ENCODE peak calls at places on chromosomes 13 and 19, in six cellular contexts. L is breast epithelium, O is tibial nerve, K is K562, M is sigmoid colon, B is heart left ventricle. X is an unnamed sample.
A peak's percentile ranks its signal among the peaks of the same experiment; 100 is the strongest.

GRCh38 chr19:32287811-32288227 is 57.6 kb upstream of the ZNF507 start:
- DNase-seq in B (peak; percentile 83), L (peak; percentile 21), O (peak; percentile 63), K (peak; percentile 78), M (peak; percentile 79), X (no peak)

GRCh38 chr19:5393088-5393487 is 52.5 kb upstream of the PTPRS start:
- DNase-seq in O (no peak), B (no peak), L (no peak), K (no peak), M (no peak), X (no peak)

GRCh38 chr13:40974460-40975407 is 44.4 kb downstream of the ELF1 start:
- DNase-seq in K (peak; percentile 81), O (no peak), L (no peak), M (no peak), B (no peak), X (no peak)

GRCh38 chr13:111344471-111345191 is 24.2 kb downstream of the TEX29 start:
- DNase-seq in K (peak; percentile 27), M (no peak), L (no peak), O (no peak), B (no peak), X (no peak)

GRCh38 chr13:65540064-65540635 is 1690.0 kb downstream of the PCDH9 start:
- DNase-seq in M (no peak), L (no peak), B (no peak), K (no peak), O (no peak), X (no peak)

GRCh38 chr19:12769689-12770088 is 5.7 kb downstream of the HOOK2 start:
- DNase-seq in M (no peak), K (no peak), L (no peak), B (no peak), O (no peak), X (no peak)

GRCh38 chr13:94309997-94310842 is 169.3 kb downstream of the DCT start:
- DNase-seq in K (no peak), B (no peak), M (no peak), O (no peak), L (no peak), X (no peak)

GRCh38 chr19:45913874-45914830 is at the start of gene NANOS2:
- DNase-seq in M (no peak), B (peak; percentile 48), L (no peak), K (peak; percentile 79), O (no peak), X (no peak)

GRCh38 chr19:43766755-43767043 is 11.9 kb upstream of the SMG9 start:
- DNase-seq in O (no peak), M (no peak), L (no peak), K (no peak), B (no peak), X (no peak)

GRCh38 chr19:43762814-43763213 is 8.1 kb upstream of the SMG9 start:
- DNase-seq in L (no peak), K (no peak), M (no peak), B (peak; percentile 4), O (no peak), X (no peak)

GRCh38 chr19:43760941-43761340 is 6.2 kb upstream of the SMG9 start:
- DNase-seq in K (no peak), L (no peak), B (no peak), M (no peak), O (no peak), X (no peak)

GRCh38 chr19:43765109-43765876 is 10.5 kb upstream of the SMG9 start:
- DNase-seq in O (no peak), L (peak; percentile 76), B (peak; percentile 72), M (peak; percentile 87), K (peak; percentile 80), X (no peak)

DNA sequence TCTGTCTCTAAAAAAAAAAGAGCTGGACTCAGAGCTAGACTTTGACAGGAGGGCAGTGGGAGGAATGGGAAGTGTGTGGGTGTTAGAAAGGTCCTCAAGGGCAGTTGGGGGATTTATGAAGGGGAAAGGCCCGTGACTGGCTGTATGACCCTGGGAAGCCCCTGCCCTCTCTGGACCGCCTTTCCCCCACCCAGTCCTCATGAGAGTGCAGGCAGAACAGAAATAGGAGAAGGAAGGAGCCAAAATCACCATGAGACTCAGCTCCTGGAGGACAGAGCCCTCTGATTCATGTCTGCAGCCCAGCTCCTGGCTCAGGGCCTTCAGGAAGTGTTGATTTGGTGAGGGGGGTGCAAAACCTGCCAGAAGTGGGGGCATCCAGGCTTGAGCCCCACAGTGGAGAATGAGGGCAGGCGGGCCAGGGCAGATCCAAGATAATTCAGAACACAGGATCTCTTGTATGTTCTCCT is 8.7 kb upstream of the SMG9 start:
- DNase-seq in M (no peak), K (peak; percentile 38), O (no peak), L (no peak), B (peak; percentile 28), X (no peak)
- TF ChIP-seq POLR2A in M (no peak), K (no peak), O (no peak), L (no peak), B (no peak), X (peak; percentile 35)

DNA sequence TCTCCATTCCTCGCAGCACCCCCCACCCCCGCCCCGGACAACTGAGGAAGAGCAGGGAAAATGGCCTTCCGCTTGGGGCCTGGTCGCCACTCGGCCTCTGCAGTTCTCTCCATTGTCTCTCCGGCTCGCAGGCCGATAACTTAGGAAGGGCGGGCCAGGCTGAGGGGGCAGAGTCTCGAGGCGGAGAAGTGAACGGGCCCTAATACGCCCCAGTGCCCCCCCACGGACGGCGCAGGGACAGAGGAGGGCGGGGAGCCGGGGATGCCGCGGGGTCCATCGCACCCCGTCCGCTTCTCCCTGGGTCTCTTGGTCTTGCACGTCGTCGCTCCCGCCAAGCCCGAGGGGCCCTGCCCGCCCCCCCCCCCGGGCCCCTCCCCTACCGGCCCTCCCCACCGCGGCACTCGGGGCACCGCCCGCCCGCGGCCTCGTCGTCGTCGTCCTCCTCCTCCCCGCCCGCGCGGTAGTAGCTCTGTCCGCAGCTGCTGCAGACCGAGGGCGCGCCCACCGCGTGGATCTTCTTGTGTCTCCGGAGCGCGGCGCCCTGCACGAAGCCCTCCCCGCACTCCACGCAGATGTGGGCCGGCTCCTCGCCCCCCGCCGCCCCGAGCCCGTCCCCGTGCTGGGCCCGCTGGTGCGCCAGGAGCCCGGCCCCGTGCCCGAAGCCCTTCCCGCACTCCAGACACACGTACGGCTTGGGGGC is 33.3 kb downstream of the ZNF787 start:
- DNase-seq in K (no peak), L (no peak), M (no peak), O (no peak), B (no peak), X (peak; percentile 13)
- TF ChIP-seq POLR2A in K (no peak), L (no peak), M (no peak), O (no peak), B (no peak), X (no peak)

DNA sequence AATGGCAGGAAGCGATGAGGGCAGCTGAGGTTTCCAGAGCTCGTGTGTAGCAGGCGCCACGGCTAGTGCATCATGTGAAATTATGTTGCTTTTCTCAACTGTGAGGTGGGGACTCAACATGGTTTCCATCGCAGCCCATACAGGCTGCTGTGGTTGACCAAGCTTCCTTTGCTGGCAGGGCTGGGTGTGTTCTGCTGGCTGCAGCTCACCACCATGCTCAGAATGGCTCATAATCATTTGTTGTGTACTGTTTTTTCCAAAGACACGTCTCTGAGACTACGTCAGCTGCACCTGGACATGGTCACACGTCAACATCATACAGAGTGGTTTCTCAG is 16.1 kb upstream of the RASA3 start:
- DNase-seq in M (no peak), B (no peak), L (no peak), K (no peak), O (no peak), X (peak; percentile 73)
- TF ChIP-seq POLR2A in M (no peak), B (no peak), L (no peak), K (no peak), O (no peak), X (peak; percentile 24)

DNA sequence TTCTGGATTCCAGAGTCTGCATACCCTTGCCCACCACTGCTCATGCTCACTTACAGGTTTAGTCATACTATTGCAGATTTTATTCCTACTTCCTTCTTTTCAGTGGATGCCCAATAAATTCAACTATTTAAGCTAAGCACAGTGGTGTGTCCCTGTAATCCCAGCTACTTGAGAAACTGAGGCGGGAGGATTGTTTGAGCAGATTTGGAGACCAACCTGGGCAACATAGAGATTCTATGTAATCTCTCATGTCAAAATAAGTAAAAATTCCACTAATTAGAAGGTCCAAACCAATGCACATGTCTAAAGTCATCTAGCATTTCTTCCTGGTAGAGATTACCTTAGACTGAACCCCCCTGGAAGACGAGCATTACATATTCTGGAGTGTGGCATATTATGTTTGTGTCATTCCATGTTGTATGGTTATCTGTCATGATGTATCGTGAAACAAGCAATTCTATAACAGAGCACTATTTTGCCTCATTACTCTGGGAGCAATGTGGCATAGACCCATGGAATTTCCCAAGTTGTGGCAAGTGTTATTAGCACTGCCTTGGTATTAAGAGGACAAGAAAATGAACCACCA is 8.3 kb downstream of the HMGB1 start:
- DNase-seq in K (no peak), L (no peak), B (no peak), M (no peak), O (no peak), X (no peak)
- TF ChIP-seq POLR2A in K (peak; percentile 28), L (no peak), B (no peak), M (no peak), O (no peak), X (no peak)

GRCh38 chr13:113114511-113115362 is 7.9 kb upstream of the F10 start:
- DNase-seq in M (peak; percentile 46), B (no peak), O (no peak), K (no peak), L (no peak), X (no peak)

GRCh38 chr13:113117335-113117872 is 5.2 kb upstream of the F10 start:
- DNase-seq in L (no peak), K (no peak), B (no peak), O (no peak), M (no peak), X (no peak)

GRCh38 chr13:113116871-113117271 is 5.7 kb upstream of the F10 start:
- DNase-seq in B (no peak), O (no peak), K (no peak), M (no peak), L (no peak), X (no peak)

GRCh38 chr13:113115363-113116205 is 7.0 kb upstream of the F10 start:
- DNase-seq in L (no peak), O (no peak), B (no peak), K (no peak), M (peak; percentile 46), X (no peak)

DNA sequence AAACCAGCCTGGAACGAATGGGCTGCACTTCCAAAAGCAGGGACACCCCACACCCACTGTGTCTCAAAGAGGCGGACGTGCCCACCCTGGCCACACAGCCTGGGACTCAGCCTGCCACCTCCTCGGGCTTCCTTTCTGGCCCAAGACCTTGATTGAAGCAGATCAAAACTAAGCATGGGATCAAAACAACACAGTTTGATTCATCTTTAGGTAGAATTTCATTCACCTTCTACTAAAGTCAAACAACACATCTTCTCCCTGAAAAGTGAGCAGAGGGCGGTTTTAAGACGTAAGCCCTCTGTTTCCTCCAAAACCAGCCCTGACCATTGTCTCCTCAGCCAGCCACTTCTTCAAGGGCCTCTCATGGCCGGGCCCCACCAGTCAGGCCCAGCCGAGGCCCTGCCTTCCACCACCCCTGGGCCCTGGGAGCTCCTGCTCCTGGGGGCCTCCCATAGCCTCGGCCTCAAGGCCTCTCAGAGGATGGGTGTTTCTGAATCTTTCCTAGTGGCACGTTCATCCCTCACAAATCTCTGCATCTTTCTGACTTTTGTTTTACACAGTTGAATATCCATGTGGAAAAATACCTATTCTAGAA is 6.3 kb upstream of the F10 start:
- DNase-seq in L (no peak), K (no peak), B (no peak), O (no peak), M (no peak), X (no peak)
- TF ChIP-seq POLR2A in L (no peak), K (no peak), B (no peak), O (no peak), M (no peak), X (no peak)

X was measured in GM12891.